ENCODE peak calls at places on chromosome 14, in five cellular contexts. J, X, T, G and P are unnamed samples.

GRCh38 chr14:49992901-49993335 is 100.0 kb downstream of the ARF6 start:
- DNase-seq in G (no peak), T (peak; percentile 72), X (no peak), J (no peak), P (no peak)

GRCh38 chr14:29339491-29339890 is 572.9 kb downstream of the FOXG1 start:
- DNase-seq in T (peak; percentile 51), X (no peak), J (no peak), G (no peak), P (no peak)

GRCh38 chr14:86464386-86464785 is 934.4 kb downstream of the FLRT2 start:
- DNase-seq in X (no peak), G (no peak), T (no peak), J (no peak), P (no peak)

GRCh38 chr14:59630281-59630963 is 53.8 kb upstream of the CCDC175 start:
- DNase-seq in J (peak; percentile 24), T (peak; percentile 30), G (no peak), X (no peak), P (no peak)

GRCh38 chr14:102229739-102230092 is 75.2 kb downstream of the MOK start:
- DNase-seq in J (no peak), X (no peak), G (no peak), T (no peak), P (no peak)

GRCh38 chr14:104844306-104845032 is 20.6 kb upstream of the CEP170B start:
- DNase-seq in X (no peak), G (no peak), T (no peak), J (no peak), P (no peak)

GRCh38 chr14:82855912-82856381 is 1322.3 kb upstream of the SEL1L start:
- DNase-seq in J (no peak), T (peak; percentile 52), G (no peak), X (no peak), P (no peak)

GRCh38 chr14:72559669-72560068 is 334.2 kb downstream of the DPF3 start:
- DNase-seq in X (no peak), T (no peak), G (no peak), J (no peak), P (no peak)

GRCh38 chr14:89660183-89660582 is 243.2 kb upstream of the FOXN3 start:
- DNase-seq in T (peak; percentile 29), G (no peak), X (no peak), J (no peak), P (no peak)

GRCh38 chr14:25349269-25349668 is 299.3 kb upstream of the STXBP6 start:
- DNase-seq in X (no peak), J (no peak), T (no peak), G (no peak), P (no peak)

GRCh38 chr14:96027356-96028335 is 11.5 kb upstream of the C14orf132 start:
- DNase-seq in X (no peak), T (no peak), G (no peak), J (no peak), P (no peak)

GRCh38 chr14:75453817-75454434 is 26.1 kb downstream of the JDP2 start:
- DNase-seq in X (no peak), T (no peak), G (no peak), J (no peak), P (no peak)

GRCh38 chr14:22849212-22849819 is 12.9 kb downstream of the MMP14 start:
- DNase-seq in J (no peak), G (no peak), T (peak; percentile 49), X (no peak), P (no peak)

GRCh38 chr14:49892301-49892635 is 614 bp upstream of the ARF6 start:
- DNase-seq in J (no peak), X (no peak), G (no peak), T (peak; percentile 80), P (no peak)

GRCh38 chr14:104895207-104895785 is 29.4 kb upstream of the PLD4 start:
- DNase-seq in J (no peak), G (no peak), T (no peak), X (no peak), P (no peak)

GRCh38 chr14:93183596-93184317 is 940 bp downstream of the MOAP1 start:
- DNase-seq in G (no peak), T (no peak), X (no peak), J (no peak), P (no peak)

GRCh38 chr14:74988993-74989392 is 13.7 kb upstream of the EIF2B2 start:
- DNase-seq in T (no peak), X (no peak), J (no peak), G (no peak), P (no peak)

GRCh38 chr14:33979613-33980276 is 28.9 kb upstream of the EGLN3 start:
- DNase-seq in J (no peak), T (no peak), X (no peak), G (no peak), P (no peak)

GRCh38 chr14:77965919-77966435 is 166.1 kb downstream of the ADCK1 start:
- DNase-seq in T (peak; percentile 42), X (peak; percentile 34), J (peak; percentile 21), G (no peak), P (no peak)

GRCh38 chr14:89990218-89990617 is 34.5 kb downstream of the TDP1 start:
- DNase-seq in X (no peak), T (no peak), G (no peak), J (no peak), P (no peak)

GRCh38 chr14:76962303-76962660 is 66.2 kb downstream of the IRF2BPL start:
- DNase-seq in X (no peak), G (no peak), T (no peak), J (no peak), P (no peak)

GRCh38 chr14:54590481-54590880 is 23.6 kb downstream of the SAMD4A start:
- DNase-seq in J (no peak), T (no peak), X (no peak), G (no peak), P (no peak)

GRCh38 chr14:34457186-34457585 is 4.9 kb downstream of the SPTSSA start:
- DNase-seq in X (no peak), T (no peak), J (no peak), G (no peak), P (no peak)

GRCh38 chr14:25411933-25412757 is 362.2 kb upstream of the STXBP6 start:
- DNase-seq in J (no peak), G (no peak), X (peak; percentile 2), T (no peak), P (no peak)

GRCh38 chr14:36604757-36605505 is 22.5 kb upstream of the NKX2-8 start:
- DNase-seq in J (peak; percentile 51), X (peak; percentile 68), T (peak; percentile 57), G (peak; percentile 45), P (no peak)

GRCh38 chr14:43674273-43674672 is 832.8 kb downstream of the FSCB start:
- DNase-seq in G (no peak), X (no peak), J (no peak), T (no peak), P (no peak)

GRCh38 chr14:106039400-106039799 is 513.0 kb downstream of the TMEM121 start:
- DNase-seq in G (no peak), J (no peak), X (peak; percentile 49), T (no peak), P (peak; percentile 32)
- TF ChIP-seq CTCF in G (no peak), J (no peak), X (no peak), T (no peak), P (peak; percentile 50)

DNA sequence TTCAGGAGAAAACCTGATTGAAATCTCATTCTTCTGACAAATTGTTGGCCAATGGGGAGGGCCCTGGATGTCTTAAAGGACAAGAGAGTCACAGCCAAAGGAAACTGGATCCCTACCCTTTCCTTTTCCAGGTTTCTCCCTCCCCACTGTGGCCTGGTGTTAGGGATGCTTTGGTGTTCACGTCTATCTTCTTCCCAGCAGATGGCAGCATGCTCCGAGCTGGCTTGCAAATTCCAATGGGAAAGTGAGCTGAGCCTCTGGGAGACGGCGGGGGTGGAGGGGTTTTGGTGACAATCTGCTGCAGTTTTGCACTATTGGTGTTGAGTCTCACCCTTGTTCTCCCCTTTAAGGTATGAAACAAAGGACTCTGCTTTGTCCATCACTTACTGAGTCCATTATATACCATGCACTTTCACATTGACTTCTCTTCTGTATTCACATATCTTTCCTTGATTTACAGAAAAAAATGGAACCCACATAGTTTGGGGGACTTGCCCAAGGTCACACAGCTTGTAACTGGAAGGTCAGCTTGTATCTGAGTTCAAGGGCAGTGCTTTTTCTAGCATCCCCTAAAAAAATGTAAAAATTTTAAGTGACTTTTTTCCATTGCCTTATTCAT is 39.3 kb downstream of the CCDC177 start:
- DNase-seq in J (peak; percentile 34), G (peak; percentile 25), X (peak; percentile 52), T (peak; percentile 46), P (no peak)
- TF ChIP-seq CTCF in J (peak; percentile 67), G (peak; percentile 78), X (peak; percentile 42), T (peak; percentile 88), P (no peak)

GRCh38 chr14:91140672-91141071 is 26.8 kb downstream of the DGLUCY start:
- DNase-seq in J (no peak), T (peak; percentile 17), X (peak; percentile 44), G (no peak), P (no peak)
- TF ChIP-seq CTCF in J (peak; percentile 47), T (peak; percentile 42), X (no peak), G (peak; percentile 36), P (no peak)

GRCh38 chr14:65832431-65833253 is 420.1 kb downstream of the FUT8 start:
- DNase-seq in J (no peak), T (peak; percentile 11), X (no peak), G (no peak), P (no peak)
- TF ChIP-seq CTCF in J (peak; percentile 46), T (peak; percentile 34), X (no peak), G (peak; percentile 24), P (no peak)